ENCODE peak calls at places on chromosomes 12 and 14, in nine cellular contexts. W is mammary epithelial cell, Z is psoas muscle, R is fibroblast of pulmonary artery, I is ascending aorta, F is colonic mucosa, H is A549, O is progenitor cell of endocrine pancreas, T is brain microvascular endothelial cell. X is an unnamed sample.

GRCh38 chr12:12097821-12098688 is 27.3 kb downstream of the BCL2L14 start:
- DNase-seq in F (no peak), H (no peak), I (no peak), Z (no peak), R (no peak), W (no peak), O (no peak), T (no peak), X (no peak)

GRCh38 chr14:31411218-31411727 is 9.1 kb downstream of the HEATR5A start:
- DNase-seq in W (no peak), R (peak; percentile 70), O (no peak), H (no peak), I (no peak), F (no peak), Z (no peak), T (no peak), X (no peak)

GRCh38 chr12:67193705-67194104 is 75.5 kb upstream of the CAND1 start:
- DNase-seq in H (peak; percentile 28), I (no peak), Z (no peak), F (no peak), R (peak; percentile 56), O (peak; percentile 41), T (peak; percentile 42), W (peak; percentile 26), X (peak; percentile 57)

GRCh38 chr12:91892081-91892855 is 253.4 kb downstream of the BTG1 start:
- DNase-seq in O (no peak), R (no peak), T (no peak), W (no peak), I (no peak), Z (no peak), F (no peak), H (no peak), X (no peak)

GRCh38 chr14:30333934-30334333 is 225.0 kb upstream of the G2E3 start:
- DNase-seq in Z (no peak), H (no peak), W (no peak), I (no peak), O (no peak), F (no peak), T (no peak), R (no peak), X (no peak)

GRCh38 chr14:68661226-68662225 is 131.3 kb downstream of the ZFP36L1 start:
- DNase-seq in R (no peak), F (no peak), T (no peak), H (no peak), O (no peak), W (no peak), I (no peak), Z (no peak), X (no peak)

GRCh38 chr12:11067514-11067913 is 5.4 kb upstream of the TAS2R46 start:
- DNase-seq in H (no peak), I (no peak), Z (no peak), O (no peak), R (peak; percentile 27), T (no peak), W (peak; percentile 17), F (peak; percentile 20), X (no peak)

GRCh38 chr12:75322464-75322863 is 7.7 kb downstream of the CAPS2 start:
- DNase-seq in I (no peak), F (no peak), R (peak; percentile 51), H (no peak), O (no peak), T (peak; percentile 33), Z (no peak), W (no peak), X (no peak)

GRCh38 chr12:104280703-104281458 is 22.7 kb upstream of the EID3 start:
- DNase-seq in I (no peak), R (peak; percentile 92), Z (no peak), H (peak; percentile 85), W (peak; percentile 84), T (peak; percentile 87), F (no peak), O (no peak), X (no peak)

GRCh38 chr12:1594045-1594294 is 411 bp downstream of the FBXL14 start:
- DNase-seq in W (peak; percentile 66), I (no peak), Z (peak; percentile 84), H (peak; percentile 67), O (peak; percentile 48), R (no peak), T (no peak), F (peak; percentile 65), X (no peak)

GRCh38 chr14:50059773-50060629 is 56.4 kb downstream of the VCPKMT start:
- DNase-seq in O (no peak), R (no peak), Z (no peak), H (no peak), W (no peak), F (peak; percentile 47), T (no peak), I (no peak), X (no peak)

GRCh38 chr14:50062438-50063039 is 53.8 kb downstream of the VCPKMT start:
- DNase-seq in I (no peak), Z (no peak), F (peak; percentile 78), O (no peak), T (peak; percentile 75), W (peak; percentile 69), H (peak; percentile 63), R (peak; percentile 73), X (no peak)

GRCh38 chr14:50061664-50062437 is 54.5 kb downstream of the VCPKMT start:
- DNase-seq in W (peak; percentile 50), Z (no peak), O (no peak), H (no peak), I (no peak), T (no peak), R (peak; percentile 33), F (peak; percentile 77), X (no peak)

GRCh38 chr14:50063876-50064420 is 52.4 kb downstream of the VCPKMT start:
- DNase-seq in W (no peak), O (no peak), T (no peak), F (peak; percentile 19), R (no peak), Z (no peak), H (no peak), I (no peak), X (no peak)

DNA sequence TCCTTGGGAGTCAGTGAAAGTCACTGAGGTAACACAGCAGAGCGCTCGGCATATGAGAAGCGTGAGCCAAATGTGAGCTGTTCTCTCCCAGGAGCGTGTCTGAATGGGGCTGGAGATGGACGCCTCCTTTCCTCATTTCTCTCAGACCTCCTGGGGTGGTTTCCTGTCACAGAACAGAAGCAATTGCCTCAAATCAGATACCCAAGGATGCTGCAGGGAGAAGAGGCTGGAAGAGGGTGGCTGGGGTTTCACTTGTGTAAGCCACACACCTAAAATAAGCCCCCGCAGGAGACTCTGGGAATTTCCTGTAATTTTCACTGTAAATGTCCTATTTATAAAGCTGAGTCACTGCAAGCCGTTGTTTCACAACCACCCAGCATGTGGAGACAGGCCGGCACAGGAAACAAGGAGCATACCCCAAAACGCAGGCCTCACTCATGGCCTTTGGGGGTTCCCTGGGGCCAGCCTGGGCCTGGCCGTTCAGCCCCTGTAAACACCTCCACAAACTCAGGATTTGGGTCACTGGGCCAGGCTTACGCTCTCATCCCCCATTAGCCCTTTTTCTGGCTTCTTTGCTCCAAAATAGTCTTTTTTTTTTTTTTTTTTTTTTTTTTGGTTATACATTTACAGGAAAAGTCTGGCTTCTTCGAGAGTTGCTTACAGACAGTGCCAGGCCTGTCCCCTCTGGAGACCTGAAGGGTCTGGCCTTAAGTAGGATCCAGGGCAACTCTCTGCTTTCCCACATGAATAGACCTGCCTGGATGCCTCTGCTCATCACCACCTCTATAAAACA is 55.3 kb downstream of the VCPKMT start:
- DNase-seq in R (peak; percentile 95), O (no peak), W (peak; percentile 99), Z (peak; percentile 67), F (peak; percentile 48), T (peak; percentile 93), H (peak; percentile 86), I (peak; percentile 59), X (no peak)
- TF ChIP-seq CTCF in R (peak; percentile 28), O (no peak), W (no peak), Z (no peak), F (no peak), T (peak; percentile 40), H (no peak), I (peak; percentile 51), X (no peak)

GRCh38 chr14:59507063-59507751 is 22.9 kb downstream of the JKAMP start:
- DNase-seq in H (peak; percentile 63), Z (no peak), F (peak; percentile 89), W (peak; percentile 34), I (no peak), O (peak; percentile 49), R (peak; percentile 56), T (peak; percentile 64), X (no peak)
- TF ChIP-seq CTCF in H (peak; percentile 57), Z (peak; percentile 76), F (peak; percentile 94), W (peak; percentile 99), I (peak; percentile 60), O (peak; percentile 80), R (peak; percentile 96), T (peak; percentile 98), X (peak; percentile 51)

DNA sequence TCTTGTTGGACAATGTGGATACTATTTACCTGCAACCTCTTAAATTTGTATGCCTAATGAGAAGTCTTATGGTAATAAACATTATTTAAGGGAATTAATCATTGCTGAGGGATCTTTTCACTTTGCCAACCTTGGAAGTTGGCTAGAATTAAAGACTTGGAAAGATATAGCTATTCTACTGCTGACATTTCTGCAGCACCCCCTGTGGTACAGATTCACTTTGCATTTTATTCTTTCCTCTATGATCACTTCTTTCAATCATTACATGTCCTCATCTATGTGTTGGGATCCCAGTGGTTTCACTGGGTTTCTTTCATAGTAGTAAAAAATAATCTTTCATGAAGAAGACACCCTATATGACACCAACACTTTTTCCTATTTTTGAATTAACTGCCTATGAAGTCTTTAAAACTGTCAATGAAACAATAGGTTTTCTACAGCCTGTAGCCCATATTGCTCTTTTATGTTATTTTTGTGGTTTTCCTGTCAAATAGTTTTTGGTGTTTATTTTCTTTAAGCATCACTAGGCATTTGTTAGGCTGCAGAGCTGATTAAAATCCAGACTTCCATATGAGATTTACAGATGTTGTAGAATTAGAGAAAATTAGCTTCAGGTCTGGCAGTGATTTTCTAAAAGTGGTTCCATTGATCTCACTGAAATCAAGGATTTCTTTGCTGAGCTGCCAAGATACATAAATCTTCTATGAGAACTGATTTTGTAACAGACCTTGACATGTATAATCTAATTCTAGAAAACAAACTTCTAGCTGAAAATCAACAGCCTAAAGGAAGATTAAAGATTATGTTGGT is 256.1 kb downstream of the NAV3 start:
- DNase-seq in I (no peak), Z (no peak), O (no peak), R (no peak), H (no peak), W (no peak), T (no peak), F (no peak), X (no peak)
- TF ChIP-seq CTCF in I (no peak), Z (no peak), O (peak; percentile 23), R (peak; percentile 24), H (no peak), W (no peak), T (peak; percentile 38), F (no peak), X (no peak)

GRCh38 chr12:47226199-47226598 is 146.4 kb upstream of the AMIGO2 start:
- DNase-seq in H (no peak), T (no peak), I (no peak), F (no peak), W (no peak), R (no peak), O (no peak), Z (no peak), X (no peak)
- TF ChIP-seq CTCF in H (no peak), T (no peak), I (no peak), F (no peak), W (no peak), R (no peak), O (no peak), Z (no peak), X (no peak)

DNA sequence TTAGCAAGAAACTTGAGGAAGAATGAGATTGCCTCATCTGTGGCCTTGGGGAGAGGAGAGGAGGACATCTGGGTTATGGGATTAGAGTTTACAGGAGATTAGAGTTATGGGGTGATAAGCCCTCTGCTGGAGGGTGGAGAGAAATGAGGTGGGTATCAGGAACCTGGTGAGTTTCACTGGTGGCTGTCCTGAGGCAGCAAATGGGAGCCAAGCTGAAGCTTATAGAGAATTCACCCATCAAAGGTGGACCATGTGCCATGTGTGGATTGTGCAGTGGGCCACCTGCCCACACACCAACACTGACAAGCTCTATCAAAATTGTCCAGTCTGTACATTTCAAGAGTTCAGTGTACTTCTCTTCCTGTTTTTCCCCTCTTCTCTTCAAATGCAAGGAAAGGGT is 135.3 kb downstream of the AEBP2 start:
- DNase-seq in O (no peak), W (no peak), H (peak; percentile 27), F (no peak), T (no peak), R (no peak), Z (no peak), I (no peak), X (no peak)
- TF ChIP-seq CTCF in O (no peak), W (no peak), H (no peak), F (no peak), T (peak; percentile 38), R (no peak), Z (no peak), I (no peak), X (no peak)